ENCODE peak calls at places on chromosome 12, in seven cellular contexts. Y is KBM-7, D is activated T-cell treated with anti-CD3 and anti-CD28 coated beads for 4 hours, H is NCI-H1105, F is choroid plexus epithelial cell, G is NCI-H1092 treated with DMSO at 0.1 percent for 48 hours, R is K562. E is an unnamed sample.

GRCh38 chr12:93442411-93443340 is 929 bp upstream of the UBE2N start:
- DNase-seq in Y (peak), D (no peak), H (no peak), F (no peak), G (no peak), R (no peak), E (no peak)

GRCh38 chr12:2229661-2230539 is 177.1 kb downstream of the CACNA1C start:
- DNase-seq in Y (no peak), D (no peak), H (no peak), F (peak), G (no peak), R (peak), E (no peak)

GRCh38 chr12:131861261-131862083 is 33.0 kb upstream of the ULK1 start:
- DNase-seq in Y (no peak), D (no peak), H (no peak), F (no peak), G (no peak), R (no peak), E (no peak)

GRCh38 chr12:51798507-51798906 is 50.0 kb downstream of the FIGNL2 start:
- DNase-seq in Y (no peak), D (no peak), H (no peak), F (no peak), G (no peak), R (no peak), E (no peak)

GRCh38 chr12:130764475-130765185 is 48.5 kb upstream of the RIMBP2 start:
- DNase-seq in Y (peak), D (no peak), H (no peak), F (peak), G (no peak), R (peak), E (no peak)

GRCh38 chr12:100234591-100235304 is 32.1 kb downstream of the DEPDC4 start:
- DNase-seq in Y (peak), D (no peak), H (peak), F (peak), G (peak), R (peak), E (peak)

GRCh38 chr12:4274396-4274959 is 916 bp downstream of the CCND2 start:
- DNase-seq in Y (no peak), D (no peak), H (no peak), F (no peak), G (no peak), R (peak), E (no peak)

GRCh38 chr12:7219599-7220243 is 30.2 kb downstream of the PEX5 start:
- DNase-seq in Y (peak), D (peak), H (peak), F (peak), G (peak), R (peak), E (peak)

GRCh38 chr12:26704684-26705475 is 128.1 kb downstream of the ITPR2 start:
- DNase-seq in Y (peak), D (no peak), H (no peak), F (peak), G (no peak), R (no peak), E (no peak)

E was measured in glomerular endothelial cell.